ENCODE peak calls at places on chromosomes 16 and 17, in seven cellular contexts. One of them, this sample, is unnamed.

GRCh38 chr16:50244140-50244503 is 22.2 kb upstream of the ADCY7 start:
- DNase-seq in NCI-H1092: no peak
- DNase-seq in T-cell: no peak
- DNase-seq in T47D: no peak
- DNase-seq in pancreas: no peak
- DNase-seq in activated T-helper 9 cell treated with anti-CD3 and anti-CD28 coated beads, Interleukin-2, amount 50 U/mL, for 16 hours: no peak
- DNase-seq in KG1: no peak
- DNase-seq in this sample: no peak

GRCh38 chr16:80924372-80924978 is 82.2 kb downstream of the CMC2 start:
- DNase-seq in NCI-H1092: no peak
- DNase-seq in T-cell: peak
- DNase-seq in T47D: peak
- DNase-seq in pancreas: no peak
- DNase-seq in activated T-helper 9 cell treated with anti-CD3 and anti-CD28 coated beads, Interleukin-2, amount 50 U/mL, for 16 hours: no peak
- DNase-seq in KG1: no peak
- DNase-seq in this sample: peak

GRCh38 chr17:65228734-65229390 is 91.7 kb downstream of the RGS9 start:
- DNase-seq in NCI-H1092: no peak
- DNase-seq in T-cell: no peak
- DNase-seq in T47D: no peak
- DNase-seq in pancreas: no peak
- DNase-seq in activated T-helper 9 cell treated with anti-CD3 and anti-CD28 coated beads, Interleukin-2, amount 50 U/mL, for 16 hours: no peak
- DNase-seq in KG1: peak
- DNase-seq in this sample: peak

GRCh38 chr16:28212532-28212873 is 738 bp upstream of the XPO6 start:
- DNase-seq in NCI-H1092: no peak
- DNase-seq in T-cell: no peak
- DNase-seq in T47D: no peak
- DNase-seq in pancreas: no peak
- DNase-seq in activated T-helper 9 cell treated with anti-CD3 and anti-CD28 coated beads, Interleukin-2, amount 50 U/mL, for 16 hours: no peak
- DNase-seq in KG1: no peak
- DNase-seq in this sample: no peak

GRCh38 chr16:11740567-11740966 is 2.1 kb downstream of the TXNDC11 start:
- DNase-seq in NCI-H1092: no peak
- DNase-seq in T-cell: no peak
- DNase-seq in T47D: no peak
- DNase-seq in pancreas: no peak
- DNase-seq in activated T-helper 9 cell treated with anti-CD3 and anti-CD28 coated beads, Interleukin-2, amount 50 U/mL, for 16 hours: no peak
- DNase-seq in KG1: no peak
- DNase-seq in this sample: no peak

GRCh38 chr16:54342001-54342776 is 55.6 kb upstream of the IRX3 start:
- DNase-seq in NCI-H1092: no peak
- DNase-seq in T-cell: no peak
- DNase-seq in T47D: peak
- DNase-seq in pancreas: no peak
- DNase-seq in activated T-helper 9 cell treated with anti-CD3 and anti-CD28 coated beads, Interleukin-2, amount 50 U/mL, for 16 hours: no peak
- DNase-seq in KG1: no peak
- DNase-seq in this sample: no peak

GRCh38 chr16:56190903-56191806 is at the start of gene GNAO1:
- DNase-seq in NCI-H1092: peak
- DNase-seq in T-cell: peak
- DNase-seq in T47D: peak
- DNase-seq in pancreas: peak
- DNase-seq in activated T-helper 9 cell treated with anti-CD3 and anti-CD28 coated beads, Interleukin-2, amount 50 U/mL, for 16 hours: peak
- DNase-seq in KG1: no peak
- DNase-seq in this sample: peak

GRCh38 chr17:41367426-41368075 is 2.1 kb downstream of the KRT33B start:
- DNase-seq in NCI-H1092: no peak
- DNase-seq in T-cell: no peak
- DNase-seq in T47D: no peak
- DNase-seq in pancreas: no peak
- DNase-seq in activated T-helper 9 cell treated with anti-CD3 and anti-CD28 coated beads, Interleukin-2, amount 50 U/mL, for 16 hours: no peak
- DNase-seq in KG1: no peak
- DNase-seq in this sample: no peak

GRCh38 chr17:48123111-48123510 is 15.5 kb downstream of the SNX11 start:
- DNase-seq in NCI-H1092: no peak
- DNase-seq in T-cell: no peak
- DNase-seq in T47D: no peak
- DNase-seq in pancreas: no peak
- DNase-seq in activated T-helper 9 cell treated with anti-CD3 and anti-CD28 coated beads, Interleukin-2, amount 50 U/mL, for 16 hours: no peak
- DNase-seq in KG1: no peak
- DNase-seq in this sample: no peak